ENCODE peak calls at places on chromosomes 16 and 17, in nine cellular contexts. V, D, Z, Q, K, S, C, E and W are unnamed samples.

GRCh38 chr16:17447273-17447672 is 23.5 kb downstream of the XYLT1 start:
- DNase-seq in V (no peak), D (no peak), Z (no peak), Q (no peak), K (no peak), S (no peak), C (no peak), E (no peak), W (no peak)

GRCh38 chr17:17026163-17026562 is 16.1 kb upstream of the MPRIP start:
- DNase-seq in V (no peak), D (no peak), Z (no peak), Q (no peak), K (no peak), S (no peak), C (no peak), E (no peak), W (no peak)

GRCh38 chr16:68345958-68346635 is 35.3 kb downstream of the PRMT7 start:
- DNase-seq in V (no peak), D (no peak), Z (no peak), Q (no peak), K (no peak), S (no peak), C (no peak), E (no peak), W (no peak)

GRCh38 chr16:6206080-6206479 is 1108.5 kb upstream of the EEF2KMT start:
- DNase-seq in V (no peak), D (no peak), Z (no peak), Q (no peak), K (no peak), S (no peak), C (no peak), E (no peak), W (no peak)

GRCh38 chr17:64622931-64623654 is 39.0 kb downstream of the SMURF2 start:
- DNase-seq in V (no peak), D (no peak), Z (no peak), Q (no peak), K (no peak), S (no peak), C (no peak), E (no peak), W (no peak)

GRCh38 chr17:81382851-81383250 is 12.4 kb upstream of the BAHCC1 start:
- DNase-seq in V (no peak), D (no peak), Z (no peak), Q (no peak), K (no peak), S (no peak), C (peak; percentile 16), E (no peak), W (no peak)

GRCh38 chr16:1357906-1358566 is 6.3 kb downstream of the GNPTG start:
- DNase-seq in V (no peak), D (no peak), Z (no peak), Q (no peak), K (no peak), S (no peak), C (no peak), E (no peak), W (no peak)

GRCh38 chr16:11399261-11399831 is 54.1 kb downstream of the RMI2 start:
- DNase-seq in V (no peak), D (no peak), Z (no peak), Q (no peak), K (no peak), S (peak; percentile 51), C (peak; percentile 12), E (no peak), W (no peak)

GRCh38 chr17:19237389-19238166 is 412 bp downstream of the EPN2 start:
- DNase-seq in V (no peak), D (peak; percentile 24), Z (peak; percentile 25), Q (peak; percentile 55), K (no peak), S (peak; percentile 80), C (peak; percentile 61), E (peak; percentile 72), W (peak; percentile 84)

GRCh38 chr16:11133344-11133921 is 122.6 kb downstream of the SOCS1 start:
- DNase-seq in V (peak; percentile 93), D (no peak), Z (no peak), Q (peak; percentile 72), K (no peak), S (peak; percentile 95), C (peak; percentile 85), E (no peak), W (no peak)

GRCh38 chr16:4330277-4330882 is 14.5 kb downstream of the GLIS2 start:
- DNase-seq in V (peak; percentile 70), D (peak; percentile 82), Z (peak; percentile 62), Q (peak; percentile 75), K (peak; percentile 41), S (peak; percentile 91), C (peak; percentile 85), E (peak; percentile 81), W (no peak)

GRCh38 chr17:28225872-28226271 is 93.1 kb upstream of the TMEM97 start:
- DNase-seq in V (no peak), D (no peak), Z (no peak), Q (no peak), K (no peak), S (no peak), C (no peak), E (no peak), W (no peak)

GRCh38 chr17:78023042-78023441 is 64.5 kb downstream of the TNRC6C start:
- DNase-seq in V (no peak), D (no peak), Z (no peak), Q (no peak), K (no peak), S (no peak), C (no peak), E (no peak), W (no peak)